ENCODE peak calls at places on chromosome 11, in ten cellular contexts. One of them, this sample, is unnamed.

GRCh38 chr11:16861867-16862266 is 123.4 kb downstream of the C11orf58 start:
- DNase-seq in bronchial epithelial cell: no peak
- DNase-seq in HepG2: no peak
- DNase-seq in skeletal muscle cell: no peak
- DNase-seq in astrocyte: no peak
- DNase-seq in fibroblast of the aortic adventitia: no peak
- DNase-seq in neuronal stem cell: no peak
- DNase-seq in Peyer's patch: no peak
- DNase-seq in CD4-positive, CD25-positive, alpha-beta regulatory T cell: no peak
- DNase-seq in esophagus squamous epithelium: no peak
- DNase-seq in this sample: no peak

GRCh38 chr11:76822406-76822805 is 38.3 kb upstream of the ACER3 start:
- DNase-seq in bronchial epithelial cell: no peak
- DNase-seq in HepG2: no peak
- DNase-seq in skeletal muscle cell: no peak
- DNase-seq in astrocyte: no peak
- DNase-seq in fibroblast of the aortic adventitia: no peak
- DNase-seq in neuronal stem cell: no peak
- DNase-seq in Peyer's patch: no peak
- DNase-seq in CD4-positive, CD25-positive, alpha-beta regulatory T cell: no peak
- DNase-seq in esophagus squamous epithelium: no peak
- DNase-seq in this sample: no peak

GRCh38 chr11:123238297-123238696 is 43.2 kb upstream of the CLMP start:
- DNase-seq in bronchial epithelial cell: no peak
- DNase-seq in HepG2: no peak
- DNase-seq in skeletal muscle cell: peak
- DNase-seq in astrocyte: no peak
- DNase-seq in fibroblast of the aortic adventitia: peak
- DNase-seq in neuronal stem cell: no peak
- DNase-seq in Peyer's patch: no peak
- DNase-seq in CD4-positive, CD25-positive, alpha-beta regulatory T cell: no peak
- DNase-seq in esophagus squamous epithelium: no peak
- DNase-seq in this sample: peak

GRCh38 chr11:6596237-6596877 is 7.1 kb downstream of the RRP8 start:
- DNase-seq in bronchial epithelial cell: no peak
- DNase-seq in HepG2: no peak
- DNase-seq in skeletal muscle cell: no peak
- DNase-seq in astrocyte: no peak
- DNase-seq in fibroblast of the aortic adventitia: no peak
- DNase-seq in neuronal stem cell: no peak
- DNase-seq in Peyer's patch: no peak
- DNase-seq in CD4-positive, CD25-positive, alpha-beta regulatory T cell: no peak
- DNase-seq in esophagus squamous epithelium: no peak
- DNase-seq in this sample: no peak

GRCh38 chr11:113632981-113633380 is 73.1 kb downstream of the TMPRSS5 start:
- DNase-seq in bronchial epithelial cell: peak
- DNase-seq in HepG2: no peak
- DNase-seq in skeletal muscle cell: peak
- DNase-seq in astrocyte: peak
- DNase-seq in fibroblast of the aortic adventitia: peak
- DNase-seq in neuronal stem cell: no peak
- DNase-seq in Peyer's patch: no peak
- DNase-seq in CD4-positive, CD25-positive, alpha-beta regulatory T cell: no peak
- DNase-seq in esophagus squamous epithelium: no peak
- DNase-seq in this sample: peak

GRCh38 chr11:26025680-26026079 is 306.2 kb upstream of the ANO3 start:
- DNase-seq in bronchial epithelial cell: peak
- DNase-seq in HepG2: no peak
- DNase-seq in skeletal muscle cell: peak
- DNase-seq in astrocyte: no peak
- DNase-seq in fibroblast of the aortic adventitia: peak
- DNase-seq in neuronal stem cell: no peak
- DNase-seq in Peyer's patch: no peak
- DNase-seq in CD4-positive, CD25-positive, alpha-beta regulatory T cell: no peak
- DNase-seq in esophagus squamous epithelium: no peak
- DNase-seq in this sample: no peak

GRCh38 chr11:15471709-15472404 is 357.1 kb downstream of the INSC start:
- DNase-seq in bronchial epithelial cell: no peak
- DNase-seq in HepG2: no peak
- DNase-seq in skeletal muscle cell: no peak
- DNase-seq in astrocyte: no peak
- DNase-seq in fibroblast of the aortic adventitia: no peak
- DNase-seq in neuronal stem cell: no peak
- DNase-seq in Peyer's patch: no peak
- DNase-seq in CD4-positive, CD25-positive, alpha-beta regulatory T cell: no peak
- DNase-seq in esophagus squamous epithelium: no peak
- DNase-seq in this sample: no peak

GRCh38 chr11:37496196-37496595 is 898.2 kb upstream of the RAG2 start:
- DNase-seq in bronchial epithelial cell: peak
- DNase-seq in HepG2: no peak
- DNase-seq in skeletal muscle cell: no peak
- DNase-seq in astrocyte: no peak
- DNase-seq in fibroblast of the aortic adventitia: no peak
- DNase-seq in neuronal stem cell: no peak
- DNase-seq in Peyer's patch: no peak
- DNase-seq in CD4-positive, CD25-positive, alpha-beta regulatory T cell: no peak
- DNase-seq in esophagus squamous epithelium: no peak
- DNase-seq in this sample: no peak

GRCh38 chr11:37449146-37449545 is 851.1 kb upstream of the RAG2 start:
- DNase-seq in bronchial epithelial cell: peak
- DNase-seq in HepG2: no peak
- DNase-seq in skeletal muscle cell: peak
- DNase-seq in astrocyte: peak
- DNase-seq in fibroblast of the aortic adventitia: peak
- DNase-seq in neuronal stem cell: peak
- DNase-seq in Peyer's patch: no peak
- DNase-seq in CD4-positive, CD25-positive, alpha-beta regulatory T cell: no peak
- DNase-seq in esophagus squamous epithelium: no peak
- DNase-seq in this sample: no peak

GRCh38 chr11:134500621-134501020 is 88.6 kb upstream of the B3GAT1 start:
- DNase-seq in bronchial epithelial cell: no peak
- DNase-seq in HepG2: no peak
- DNase-seq in skeletal muscle cell: no peak
- DNase-seq in astrocyte: no peak
- DNase-seq in fibroblast of the aortic adventitia: no peak
- DNase-seq in neuronal stem cell: no peak
- DNase-seq in Peyer's patch: no peak
- DNase-seq in CD4-positive, CD25-positive, alpha-beta regulatory T cell: no peak
- DNase-seq in esophagus squamous epithelium: no peak
- DNase-seq in this sample: peak

GRCh38 chr11:126588630-126589491 is 233.4 kb downstream of the ST3GAL4 start:
- DNase-seq in bronchial epithelial cell: no peak
- DNase-seq in HepG2: no peak
- DNase-seq in skeletal muscle cell: no peak
- DNase-seq in astrocyte: no peak
- DNase-seq in fibroblast of the aortic adventitia: no peak
- DNase-seq in neuronal stem cell: no peak
- DNase-seq in Peyer's patch: no peak
- DNase-seq in CD4-positive, CD25-positive, alpha-beta regulatory T cell: no peak
- DNase-seq in esophagus squamous epithelium: no peak
- DNase-seq in this sample: no peak

GRCh38 chr11:27158763-27159679 is 118.4 kb downstream of the BBOX1 start:
- DNase-seq in bronchial epithelial cell: peak
- DNase-seq in HepG2: peak
- DNase-seq in skeletal muscle cell: peak
- DNase-seq in astrocyte: peak
- DNase-seq in fibroblast of the aortic adventitia: peak
- DNase-seq in neuronal stem cell: peak
- DNase-seq in Peyer's patch: no peak
- DNase-seq in CD4-positive, CD25-positive, alpha-beta regulatory T cell: no peak
- DNase-seq in esophagus squamous epithelium: no peak
- DNase-seq in this sample: peak

GRCh38 chr11:130145975-130146776 is 13.4 kb upstream of the ST14 start:
- DNase-seq in bronchial epithelial cell: peak
- DNase-seq in HepG2: peak
- DNase-seq in skeletal muscle cell: no peak
- DNase-seq in astrocyte: no peak
- DNase-seq in fibroblast of the aortic adventitia: no peak
- DNase-seq in neuronal stem cell: no peak
- DNase-seq in Peyer's patch: no peak
- DNase-seq in CD4-positive, CD25-positive, alpha-beta regulatory T cell: no peak
- DNase-seq in esophagus squamous epithelium: no peak
- DNase-seq in this sample: no peak

GRCh38 chr11:128610765-128611617 is 23.6 kb upstream of the ETS1 start:
- DNase-seq in bronchial epithelial cell: no peak
- DNase-seq in HepG2: no peak
- DNase-seq in skeletal muscle cell: no peak
- DNase-seq in astrocyte: no peak
- DNase-seq in fibroblast of the aortic adventitia: no peak
- DNase-seq in neuronal stem cell: no peak
- DNase-seq in Peyer's patch: peak
- DNase-seq in CD4-positive, CD25-positive, alpha-beta regulatory T cell: peak
- DNase-seq in esophagus squamous epithelium: peak
- DNase-seq in this sample: no peak

GRCh38 chr11:20337526-20338154 is 25.9 kb upstream of the HTATIP2 start:
- DNase-seq in bronchial epithelial cell: peak
- DNase-seq in HepG2: peak
- DNase-seq in skeletal muscle cell: no peak
- DNase-seq in astrocyte: peak
- DNase-seq in fibroblast of the aortic adventitia: peak
- DNase-seq in neuronal stem cell: peak
- DNase-seq in Peyer's patch: no peak
- DNase-seq in CD4-positive, CD25-positive, alpha-beta regulatory T cell: no peak
- DNase-seq in esophagus squamous epithelium: no peak
- DNase-seq in this sample: no peak

DNA sequence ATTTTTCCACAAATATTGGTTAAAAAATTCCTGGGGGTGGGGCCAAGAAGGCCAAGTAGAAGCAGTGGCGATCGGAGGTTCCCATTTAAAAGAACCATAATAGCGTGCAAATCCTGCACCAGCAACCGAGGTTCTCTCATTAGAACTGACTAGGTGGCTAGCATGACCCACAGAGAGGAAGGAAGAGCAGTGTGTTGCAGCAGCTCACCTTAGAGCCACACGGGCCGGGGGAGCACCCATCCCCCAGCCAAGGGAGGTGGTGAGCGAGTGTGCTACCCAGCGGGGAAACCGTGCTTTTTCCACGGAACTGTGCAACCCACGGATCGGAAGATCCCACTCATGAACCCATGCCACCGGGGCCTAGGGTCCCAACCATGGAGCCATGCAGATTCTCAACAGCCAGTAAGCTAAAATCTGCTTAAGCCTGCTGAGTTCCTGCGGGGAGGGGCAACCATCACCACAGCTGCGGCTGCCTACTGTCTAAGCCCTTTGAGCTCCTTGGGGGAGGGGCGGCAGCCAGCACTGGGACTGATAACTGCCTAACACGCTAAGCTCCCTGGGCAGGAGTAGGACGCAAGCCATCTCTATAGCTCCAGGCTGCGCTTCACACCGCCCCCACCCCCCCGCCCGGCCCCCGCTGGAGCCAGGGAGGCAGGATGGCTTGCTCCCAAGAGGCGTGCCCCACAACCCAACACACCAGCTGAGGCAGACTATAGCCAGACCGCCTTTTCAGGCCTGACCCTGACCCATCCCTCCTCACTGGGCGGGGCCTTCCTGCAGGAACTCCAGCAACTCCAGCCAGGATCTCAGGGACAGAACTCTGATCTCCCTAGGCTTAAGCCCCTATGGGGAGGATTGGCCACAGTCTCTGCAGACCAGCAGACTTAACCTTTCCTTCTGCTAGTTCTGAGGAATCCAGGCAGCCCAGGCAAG is 20.9 kb upstream of the HTATIP2 start:
- DNase-seq in bronchial epithelial cell: no peak
- DNase-seq in HepG2: peak
- DNase-seq in skeletal muscle cell: no peak
- DNase-seq in astrocyte: no peak
- DNase-seq in fibroblast of the aortic adventitia: no peak
- DNase-seq in neuronal stem cell: peak
- DNase-seq in Peyer's patch: no peak
- DNase-seq in CD4-positive, CD25-positive, alpha-beta regulatory T cell: no peak
- DNase-seq in esophagus squamous epithelium: no peak
- DNase-seq in this sample: no peak
- H3K4me3 ChIP-seq in bronchial epithelial cell: no peak
- H3K4me3 ChIP-seq in HepG2: no peak
- H3K4me3 ChIP-seq in skeletal muscle cell: no peak
- H3K4me3 ChIP-seq in astrocyte: no peak
- H3K4me3 ChIP-seq in fibroblast of the aortic adventitia: no peak
- H3K4me3 ChIP-seq in neuronal stem cell: no peak
- H3K4me3 ChIP-seq in Peyer's patch: no peak
- H3K4me3 ChIP-seq in CD4-positive, CD25-positive, alpha-beta regulatory T cell: no peak
- H3K4me3 ChIP-seq in esophagus squamous epithelium: no peak
- H3K4me3 ChIP-seq in this sample: no peak

GRCh38 chr11:62012451-62013265 is 45.2 kb upstream of the FTH1 start:
- DNase-seq in bronchial epithelial cell: peak
- DNase-seq in HepG2: peak
- DNase-seq in skeletal muscle cell: no peak
- DNase-seq in astrocyte: peak
- DNase-seq in fibroblast of the aortic adventitia: peak
- DNase-seq in neuronal stem cell: no peak
- DNase-seq in Peyer's patch: no peak
- DNase-seq in CD4-positive, CD25-positive, alpha-beta regulatory T cell: no peak
- DNase-seq in esophagus squamous epithelium: no peak
- DNase-seq in this sample: peak
- H3K4me3 ChIP-seq in bronchial epithelial cell: no peak
- H3K4me3 ChIP-seq in HepG2: peak
- H3K4me3 ChIP-seq in skeletal muscle cell: no peak
- H3K4me3 ChIP-seq in astrocyte: no peak
- H3K4me3 ChIP-seq in fibroblast of the aortic adventitia: no peak
- H3K4me3 ChIP-seq in neuronal stem cell: no peak
- H3K4me3 ChIP-seq in Peyer's patch: no peak
- H3K4me3 ChIP-seq in CD4-positive, CD25-positive, alpha-beta regulatory T cell: no peak
- H3K4me3 ChIP-seq in esophagus squamous epithelium: no peak
- H3K4me3 ChIP-seq in this sample: no peak

DNA sequence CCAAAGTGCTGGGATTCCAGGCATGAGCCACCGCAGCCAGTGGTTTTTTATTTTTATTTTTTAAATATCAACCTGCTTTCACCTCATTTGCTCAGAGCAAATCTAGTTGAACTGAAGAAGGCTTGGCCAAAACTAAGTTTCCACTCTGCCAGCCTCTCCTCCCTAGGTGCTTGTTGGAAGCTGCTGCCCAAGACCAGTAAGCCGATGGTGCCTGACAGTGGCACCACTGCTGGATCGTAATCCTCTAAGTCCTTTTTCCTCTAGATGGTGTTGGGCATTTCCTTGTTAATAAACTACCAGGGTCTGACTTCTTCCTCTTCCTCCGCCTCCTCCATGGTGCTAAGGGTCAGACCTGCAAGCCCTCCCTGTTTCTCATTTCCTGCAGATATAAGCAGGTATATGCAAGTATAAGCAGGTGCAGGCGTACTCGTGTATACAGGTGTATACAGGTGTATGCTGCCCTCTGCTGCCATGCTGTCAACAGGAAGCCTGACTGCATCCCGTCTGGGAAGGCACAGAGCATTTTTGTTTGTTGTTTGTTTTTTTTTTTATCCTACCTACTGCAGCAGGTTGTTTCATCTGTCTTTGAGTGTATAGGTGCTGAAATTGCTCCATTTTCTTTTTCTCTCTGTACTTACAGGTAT is 1.6 kb downstream of the NADSYN1 start:
- DNase-seq in bronchial epithelial cell: peak
- DNase-seq in HepG2: no peak
- DNase-seq in skeletal muscle cell: no peak
- DNase-seq in astrocyte: no peak
- DNase-seq in fibroblast of the aortic adventitia: no peak
- DNase-seq in neuronal stem cell: no peak
- DNase-seq in Peyer's patch: peak
- DNase-seq in CD4-positive, CD25-positive, alpha-beta regulatory T cell: peak
- DNase-seq in esophagus squamous epithelium: no peak
- DNase-seq in this sample: no peak
- H3K4me3 ChIP-seq in bronchial epithelial cell: no peak
- H3K4me3 ChIP-seq in HepG2: peak
- H3K4me3 ChIP-seq in skeletal muscle cell: no peak
- H3K4me3 ChIP-seq in astrocyte: no peak
- H3K4me3 ChIP-seq in fibroblast of the aortic adventitia: peak
- H3K4me3 ChIP-seq in neuronal stem cell: peak
- H3K4me3 ChIP-seq in Peyer's patch: peak
- H3K4me3 ChIP-seq in CD4-positive, CD25-positive, alpha-beta regulatory T cell: peak
- H3K4me3 ChIP-seq in esophagus squamous epithelium: no peak
- H3K4me3 ChIP-seq in this sample: peak

GRCh38 chr11:8593935-8594909 is at the start of gene STK33:
- DNase-seq in bronchial epithelial cell: no peak
- DNase-seq in HepG2: peak
- DNase-seq in skeletal muscle cell: no peak
- DNase-seq in astrocyte: peak
- DNase-seq in fibroblast of the aortic adventitia: no peak
- DNase-seq in neuronal stem cell: peak
- DNase-seq in Peyer's patch: peak
- DNase-seq in CD4-positive, CD25-positive, alpha-beta regulatory T cell: no peak
- DNase-seq in esophagus squamous epithelium: no peak
- DNase-seq in this sample: no peak
- H3K4me3 ChIP-seq in bronchial epithelial cell: peak
- H3K4me3 ChIP-seq in HepG2: peak
- H3K4me3 ChIP-seq in skeletal muscle cell: peak
- H3K4me3 ChIP-seq in astrocyte: peak
- H3K4me3 ChIP-seq in fibroblast of the aortic adventitia: peak
- H3K4me3 ChIP-seq in neuronal stem cell: peak
- H3K4me3 ChIP-seq in Peyer's patch: peak
- H3K4me3 ChIP-seq in CD4-positive, CD25-positive, alpha-beta regulatory T cell: peak
- H3K4me3 ChIP-seq in esophagus squamous epithelium: peak
- H3K4me3 ChIP-seq in this sample: peak